ENCODE peak calls at places on chromosomes 1 and 21, in seven cellular contexts. L is left ventricle myocardium inferior; Q is osteoblast; M is IMR-90; P is RWPE2; C is CD4-positive, CD25-positive, alpha-beta regulatory T cell; T is thoracic aorta. G is an unnamed sample.
A peak's percentile ranks its signal among the peaks of the same experiment; 100 is the strongest.

GRCh38 chr1:3601743-3602142 is 9.6 kb downstream of the MEGF6 start:
- DNase-seq in L (no peak), Q (peak; percentile 67), M (no peak), P (no peak), C (no peak), T (no peak), G (no peak)

GRCh38 chr1:219405531-219406331 is 207.2 kb downstream of the ZC3H11B start:
- DNase-seq in L (no peak), Q (no peak), M (no peak), P (no peak), C (no peak), T (no peak), G (peak; percentile 6)

GRCh38 chr1:177926201-177926600 is 43.7 kb downstream of the SEC16B start:
- DNase-seq in L (no peak), Q (no peak), M (peak; percentile 26), P (no peak), C (no peak), T (no peak), G (no peak)

GRCh38 chr21:41497008-41497407 is 10.9 kb downstream of the TMPRSS2 start:
- DNase-seq in L (no peak), Q (no peak), M (no peak), P (no peak), C (no peak), T (no peak), G (no peak)

GRCh38 chr1:228446849-228447248 is 30.2 kb upstream of the TRIM17 start:
- DNase-seq in L (no peak), Q (no peak), M (no peak), P (no peak), C (no peak), T (no peak), G (peak; percentile 79)

GRCh38 chr21:33514234-33514633 is 22.7 kb upstream of the DNAJC28 start:
- DNase-seq in L (no peak), Q (no peak), M (peak; percentile 25), P (no peak), C (peak; percentile 34), T (no peak), G (no peak)

GRCh38 chr1:53315456-53316048 is 12.3 kb downstream of the LRP8 start:
- DNase-seq in L (no peak), Q (peak; percentile 41), M (no peak), P (no peak), C (no peak), T (no peak), G (no peak)

GRCh38 chr1:18938707-18939070 is 17.8 kb downstream of the IFFO2 start:
- DNase-seq in L (no peak), Q (peak; percentile 80), M (no peak), P (no peak), C (no peak), T (no peak), G (peak; percentile 77)

GRCh38 chr1:232279909-232280308 is 350.0 kb downstream of the SIPA1L2 start:
- DNase-seq in L (no peak), Q (no peak), M (no peak), P (no peak), C (no peak), T (no peak), G (no peak)

GRCh38 chr1:61953790-61954150 is 211.5 kb downstream of the PATJ start:
- DNase-seq in L (no peak), Q (no peak), M (no peak), P (no peak), C (no peak), T (no peak), G (no peak)
- H3K4me3 ChIP-seq in L (peak overlapping the region; percentile 60), Q (no peak overlapping the region), M (no peak overlapping the region), P (no peak overlapping the region), C (no peak overlapping the region), T (no peak overlapping the region), G (no peak overlapping the region)

GRCh38 chr1:56456426-56457101 is 122.8 kb downstream of the PLPP3 start:
- DNase-seq in L (no peak), Q (peak; percentile 87), M (peak; percentile 84), P (no peak), C (no peak), T (no peak), G (no peak)
- H3K36me3 ChIP-seq in L (no peaks in the 10 kb centered on the region), Q (no peaks in the 10 kb centered on the region), M (no peaks in the 10 kb centered on the region), P (no peaks in the 10 kb centered on the region), C (no peaks in the 10 kb centered on the region), T (no peaks in the 10 kb centered on the region), G (no peaks in the 10 kb centered on the region)

GRCh38 chr1:17233675-17234074 is 15.2 kb upstream of the PADI3 start:
- DNase-seq in L (peak; percentile 27), Q (peak; percentile 98), M (peak; percentile 94), P (peak; percentile 99), C (no peak), T (peak; percentile 12), G (no peak)
- H3K4me3 ChIP-seq in L (no peak overlapping the region), Q (no peak overlapping the region), M (no peak overlapping the region), P (no peak overlapping the region), C (no peak overlapping the region), T (no peak overlapping the region), G (no peak overlapping the region)

GRCh38 chr1:244850099-244850852 is 14.1 kb downstream of the HNRNPU start:
- DNase-seq in L (no peak), Q (no peak), M (no peak), P (no peak), C (no peak), T (no peak), G (no peak)
- H3K36me3 ChIP-seq in L (peaks cover 92% of the 10 kb centered on the region), Q (peaks cover 96% of the 10 kb centered on the region), M (peaks cover 29% of the 10 kb centered on the region), P (peaks cover 100% of the 10 kb centered on the region), C (peaks cover 78% of the 10 kb centered on the region), T (peaks cover 28% of the 10 kb centered on the region), G (peaks cover 32% of the 10 kb centered on the region)